ENCODE peak calls at places on chromosomes 5 and 9, in four cellular contexts. K is stimulated activated CD8-positive, alpha-beta memory T cell treated with anti-CD3 and anti-CD28 coated beads, Interleukin-7, amount 100 ng/mL, for 4 hours; J is effector memory CD4-positive, alpha-beta T cell; B is COR-L47. S is an unnamed sample.
A peak's percentile ranks its signal among the peaks of the same experiment; 100 is the strongest.

GRCh38 chr9:38668791-38669466 is 48.5 kb upstream of the ANKRD18A start:
- DNase-seq in K (no peak), J (no peak), B (no peak), S (no peak)

GRCh38 chr5:52787600-52788504 is at the start of the genes ITGA1 and PELO:
- DNase-seq in K (no peak), J (peak; percentile 12), B (peak; percentile 23), S (peak; percentile 46)

GRCh38 chr5:40479939-40480338 is 199.8 kb upstream of the PTGER4 start:
- DNase-seq in K (no peak), J (no peak), B (no peak), S (no peak)

GRCh38 chr9:90219548-90220118 is 423.0 kb downstream of the DIRAS2 start:
- DNase-seq in K (no peak), J (no peak), B (no peak), S (peak; percentile 4)

GRCh38 chr5:132437604-132438275 is 52.8 kb downstream of the IRF1 start:
- DNase-seq in K (peak; percentile 63), J (no peak), B (no peak), S (peak; percentile 38)

GRCh38 chr5:177312649-177313181 is 1.0 kb upstream of the MXD3 start:
- DNase-seq in K (no peak), J (no peak), B (no peak), S (no peak)

GRCh38 chr9:91770229-91770628 is 179.8 kb downstream of the ROR2 start:
- DNase-seq in K (no peak), J (no peak), B (no peak), S (no peak)

GRCh38 chr9:18238254-18238653 is 235.7 kb upstream of the ADAMTSL1 start:
- DNase-seq in K (no peak), J (no peak), B (no peak), S (no peak)

GRCh38 chr5:36138900-36139683 is 12.6 kb downstream of the LMBRD2 start:
- DNase-seq in K (no peak), J (no peak), B (no peak), S (no peak)

GRCh38 chr5:122442938-122443337 is 130.9 kb downstream of the SNCAIP start:
- DNase-seq in K (no peak), J (no peak), B (no peak), S (no peak)

GRCh38 chr9:117825609-117826347 is 121.6 kb downstream of the TLR4 start:
- DNase-seq in K (peak; percentile 26), J (peak; percentile 34), B (no peak), S (peak; percentile 5)

GRCh38 chr5:9838906-9839305 is 208.8 kb upstream of the TAS2R1 start:
- DNase-seq in K (no peak), J (no peak), B (no peak), S (no peak)

GRCh38 chr9:115923903-115924668 is 229.5 kb upstream of the PAPPA start:
- DNase-seq in K (no peak), J (no peak), B (no peak), S (no peak)

GRCh38 chr9:105132006-105132405 is 112.4 kb upstream of the SLC44A1 start:
- DNase-seq in K (no peak), J (no peak), B (no peak), S (no peak)

GRCh38 chr5:10556331-10556807 is 7.5 kb upstream of the ANKRD33B start:
- DNase-seq in K (no peak), J (no peak), B (no peak), S (no peak)

GRCh38 chr5:115258001-115258400 is 4.7 kb downstream of the PGGT1B start:
- DNase-seq in K (no peak), J (no peak), B (no peak), S (no peak)

GRCh38 chr9:132896906-132897305 is 18.2 kb downstream of the SPACA9 start:
- DNase-seq in K (no peak), J (no peak), B (no peak), S (no peak)

GRCh38 chr5:1420211-1421195 is 24.7 kb downstream of the SLC6A3 start:
- DNase-seq in K (no peak), J (no peak), B (no peak), S (no peak)

GRCh38 chr5:81290146-81290545 is 11.2 kb upstream of the ZCCHC9 start:
- DNase-seq in K (no peak), J (no peak), B (no peak), S (no peak)

GRCh38 chr9:74772126-74772525 is 115.6 kb downstream of the TRPM6 start:
- DNase-seq in K (no peak), J (no peak), B (no peak), S (no peak)

GRCh38 chr5:179623906-179624741 is 653 bp upstream of the HNRNPH1 start:
- DNase-seq in K (peak; percentile 21), J (peak; percentile 36), B (no peak), S (peak; percentile 38)

GRCh38 chr5:34563951-34564705 is 92.0 kb upstream of the RAI14 start:
- DNase-seq in K (no peak), J (no peak), B (no peak), S (no peak)

GRCh38 chr5:73638344-73639095 is 12.5 kb downstream of the ARHGEF28 start:
- DNase-seq in K (no peak), J (no peak), B (no peak), S (no peak)

GRCh38 chr5:95995947-95996489 is 34.4 kb upstream of the ELL2 start:
- DNase-seq in K (no peak), J (no peak), B (no peak), S (no peak)

S was measured in activated T-helper 9 cell treated with anti-CD3 and anti-CD28 coated beads, Interleukin-2, amount 50 U/mL, for 16 hours.